ENCODE peak calls at places on chromosomes 4 and X, in seven cellular contexts. U is OCI-LY7; T is A673; H is CD4-positive, CD25-positive, alpha-beta regulatory T cell; S is HCT116; C is right atrium auricular region; V is aorta. E is an unnamed sample.

GRCh38 chr4:19880205-19880604 is 371.5 kb upstream of the SLIT2 start:
- DNase-seq in U (no peak), T (no peak), V (no peak), C (no peak), H (no peak), S (no peak), E (no peak)

GRCh38 chr4:167831853-167832252 is 260.5 kb upstream of the ANXA10 start:
- DNase-seq in U (no peak), V (no peak), S (no peak), H (no peak), T (no peak), C (no peak), E (no peak)

GRCh38 chr4:48938831-48939230 is 32.3 kb upstream of the OCIAD2 start:
- DNase-seq in U (no peak), S (no peak), T (no peak), V (no peak), C (no peak), H (no peak), E (no peak)

GRCh38 chrX:50707376-50707775 is 106.6 kb downstream of the SHROOM4 start:
- DNase-seq in V (no peak), C (no peak), H (no peak), S (no peak), T (peak; percentile 54), U (no peak), E (no peak)

GRCh38 chr4:5711479-5712184 is 631 bp downstream of the EVC start:
- DNase-seq in T (peak; percentile 33), S (no peak), C (no peak), H (no peak), U (no peak), V (peak; percentile 62), E (peak; percentile 52)

GRCh38 chr4:92198711-92199110 is 105.1 kb upstream of the GRID2 start:
- DNase-seq in C (no peak), H (no peak), S (no peak), T (no peak), U (no peak), V (no peak), E (no peak)

GRCh38 chr4:25085621-25086020 is 54.9 kb upstream of the LGI2 start:
- DNase-seq in C (no peak), T (peak; percentile 18), U (no peak), V (peak; percentile 71), S (no peak), H (no peak), E (no peak)

GRCh38 chr4:21790437-21791029 is 158.0 kb downstream of the KCNIP4 start:
- DNase-seq in U (peak; percentile 20), S (peak; percentile 16), C (no peak), T (peak; percentile 36), V (no peak), H (peak; percentile 15), E (no peak)

GRCh38 chr4:107183155-107183774 is 147.2 kb upstream of the DKK2 start:
- DNase-seq in C (no peak), V (no peak), T (peak; percentile 88), S (peak; percentile 55), U (peak; percentile 50), H (peak; percentile 24), E (no peak)

GRCh38 chr4:128793859-128794667 is 15.4 kb upstream of the JADE1 start:
- DNase-seq in T (no peak), S (no peak), H (no peak), U (no peak), C (no peak), V (no peak), E (no peak)

GRCh38 chr4:52659722-52660261 is 691 bp upstream of the USP46 start:
- DNase-seq in V (peak; percentile 78), C (peak; percentile 73), S (no peak), T (peak; percentile 6), H (no peak), U (peak; percentile 26), E (peak; percentile 71)

GRCh38 chr4:52659016-52659721 is at the start of gene USP46:
- DNase-seq in U (peak; percentile 72), T (peak; percentile 66), H (peak; percentile 31), S (peak; percentile 15), V (peak; percentile 84), C (peak; percentile 66), E (peak; percentile 84)

GRCh38 chr4:52657317-52657629 is 1.8 kb downstream of the USP46 start:
- DNase-seq in S (no peak), V (no peak), U (no peak), T (no peak), H (no peak), C (no peak), E (no peak)

GRCh38 chr4:52657630-52658501 is 1.2 kb downstream of the USP46 start:
- DNase-seq in C (peak; percentile 62), H (no peak), U (peak; percentile 5), S (peak; percentile 6), V (no peak), T (peak; percentile 24), E (no peak)

DNA sequence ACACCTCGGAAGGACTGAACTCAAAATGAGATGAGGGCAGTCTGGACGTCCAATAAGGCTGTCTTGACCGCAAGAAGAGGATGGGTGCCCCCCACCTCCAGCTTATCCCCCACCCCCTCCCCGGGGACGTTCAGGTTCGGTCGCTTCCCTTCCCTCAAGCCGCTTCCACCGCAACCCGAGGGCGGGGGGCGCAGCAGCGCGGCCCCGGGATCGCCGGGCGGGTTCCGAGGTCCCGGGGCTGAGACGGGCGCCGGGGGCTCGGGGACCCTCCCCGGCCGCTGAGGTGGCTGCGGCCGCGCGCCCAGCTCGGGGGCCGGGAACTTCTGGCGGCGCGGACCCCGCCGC is 458 bp downstream of the USP46 start:
- DNase-seq in C (no peak), T (no peak), S (no peak), H (no peak), U (peak; percentile 39), V (no peak), E (no peak)
- H3K4me1 ChIP-seq in C (no peaks in the 10 kb centered on the region), T (no peaks in the 10 kb centered on the region), S (peaks cover 19% of the 10 kb centered on the region), H (peaks cover 15% of the 10 kb centered on the region), U (peaks cover 21% of the 10 kb centered on the region), V (no peaks in the 10 kb centered on the region), E (peaks cover 23% of the 10 kb centered on the region)

DNA sequence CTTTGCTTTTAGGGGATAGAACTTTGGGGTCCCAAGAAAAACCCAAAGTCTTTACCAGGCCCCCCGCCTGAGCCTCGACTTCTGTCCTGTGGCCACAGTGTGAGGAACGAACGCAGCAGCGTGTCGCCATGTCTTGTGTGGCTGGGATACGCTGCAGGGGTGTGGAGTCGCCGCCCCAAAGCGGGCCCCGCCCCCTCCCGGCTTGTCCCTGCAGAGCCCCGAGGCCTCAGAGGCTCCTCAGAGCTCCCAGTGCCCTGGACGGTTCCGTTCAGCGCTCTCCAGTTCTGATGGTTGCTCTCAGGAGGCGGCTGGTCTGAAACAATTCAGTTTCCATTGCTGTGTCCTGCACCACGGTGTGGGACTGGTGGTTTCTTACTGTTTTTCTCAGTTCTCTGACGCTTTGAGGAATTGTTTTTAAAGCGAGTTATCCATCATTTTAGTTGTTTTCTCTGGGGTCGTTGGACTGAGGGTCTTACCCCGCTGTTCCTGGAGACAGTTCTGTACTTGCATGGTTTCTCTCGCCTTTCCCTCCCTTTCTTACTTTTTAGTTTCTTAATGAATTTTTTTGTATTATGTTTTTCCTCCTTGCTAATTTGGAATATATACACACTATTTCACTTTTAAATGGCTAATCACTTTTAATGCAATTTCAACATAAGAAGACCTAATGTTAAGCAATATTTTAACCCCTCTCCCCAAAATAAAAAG is 1.6 kb upstream of the IDUA start:
- DNase-seq in V (peak; percentile 81), U (no peak), H (peak; percentile 70), S (no peak), C (peak; percentile 76), T (no peak), E (peak; percentile 90)
- H3K4me3 ChIP-seq in V (no peak overlapping the region), U (no peak overlapping the region), H (peak overlapping the region; percentile 56), S (peak overlapping the region; percentile 43), C (no peak overlapping the region), T (peak overlapping the region; percentile 60), E (peak overlapping the region; percentile 45)

GRCh38 chr4:2793920-2794706 is 1.2 kb downstream of the SH3BP2 start:
- DNase-seq in S (no peak), H (no peak), U (no peak), V (peak; percentile 66), C (no peak), T (no peak), E (peak; percentile 74)

GRCh38 chr4:2794707-2795557 is 2.0 kb downstream of the SH3BP2 start:
- DNase-seq in V (peak; percentile 91), U (no peak), S (no peak), T (no peak), H (no peak), C (no peak), E (peak; percentile 86)

GRCh38 chr4:2797188-2797544 is 4.3 kb downstream of the SH3BP2 start:
- DNase-seq in H (no peak), V (no peak), T (no peak), S (no peak), U (no peak), C (no peak), E (peak; percentile 40)

GRCh38 chr4:2796261-2797187 is 3.6 kb downstream of the SH3BP2 start:
- DNase-seq in S (no peak), V (peak; percentile 79), H (no peak), U (no peak), T (no peak), C (no peak), E (peak; percentile 69)

GRCh38 chr4:2795558-2796260 is 2.8 kb downstream of the SH3BP2 start:
- DNase-seq in H (no peak), S (no peak), T (no peak), U (no peak), C (no peak), V (peak; percentile 58), E (peak; percentile 51)
- H3K4me1 ChIP-seq in H (peaks cover 59% of the 10 kb centered on the region), S (peaks cover 43% of the 10 kb centered on the region), T (peaks cover 26% of the 10 kb centered on the region), U (peaks cover 30% of the 10 kb centered on the region), C (no peaks in the 10 kb centered on the region), V (no peaks in the 10 kb centered on the region), E (peaks cover 91% of the 10 kb centered on the region)

GRCh38 chrX:103828529-103828928 is 3.5 kb downstream of the RAB9B start:
- DNase-seq in H (no peak), U (no peak), V (no peak), T (no peak), S (no peak), C (no peak), E (no peak)

GRCh38 chrX:103831803-103832544 is at the start of gene RAB9B:
- DNase-seq in T (peak; percentile 23), C (peak; percentile 62), H (peak; percentile 8), S (no peak), U (no peak), V (peak; percentile 81), E (peak; percentile 75)

GRCh38 chrX:103825881-103826280 is 6.2 kb downstream of the RAB9B start:
- DNase-seq in C (no peak), S (no peak), V (no peak), H (no peak), T (no peak), U (no peak), E (no peak)

GRCh38 chrX:103831342-103831802 is 685 bp downstream of the RAB9B start:
- DNase-seq in S (no peak), V (no peak), H (peak; percentile 63), U (no peak), T (peak; percentile 60), C (no peak), E (no peak)

GRCh38 chrX:103830848-103831247 is 1.2 kb downstream of the RAB9B start:
- DNase-seq in U (no peak), S (no peak), H (no peak), T (no peak), C (no peak), V (no peak), E (no peak)
- H3K4me3 ChIP-seq in U (no peak overlapping the region), S (no peak overlapping the region), H (no peak overlapping the region), T (no peak overlapping the region), C (no peak overlapping the region), V (no peak overlapping the region), E (no peak overlapping the region)